ENCODE peak calls at places on chromosome 20, in ten cellular contexts. M is NCI-H1105; U is GDM1; L is AG04450; H is HS-5; R is activated naive CD4-positive, alpha-beta T cell treated with Interleukin-2 at 50 U/mL for 16 hours; Y is AG08396; A is B cell; P is activated naive CD8-positive, alpha-beta T cell treated with anti-CD3 and anti-CD28 coated beads for 36 hours; Q is NCI-H2029 treated with DMSO at 0.1 percent for 48 hours. K is an unnamed sample.

GRCh38 chr20:4064118-4064962 is 49.0 kb upstream of the RNF24 start:
- DNase-seq in U (peak; percentile 64), Y (peak; percentile 88), P (no peak), A (no peak), L (no peak), Q (peak; percentile 60), H (peak; percentile 85), M (peak; percentile 44), R (no peak), K (no peak)

GRCh38 chr20:38969708-38970107 is 7.6 kb downstream of the DHX35 start:
- DNase-seq in Y (no peak), U (no peak), P (no peak), A (no peak), M (no peak), H (no peak), Q (no peak), R (no peak), L (no peak), K (no peak)

GRCh38 chr20:58852559-58853271 is at the start of gene GNAS:
- DNase-seq in H (no peak), L (peak; percentile 11), Y (peak; percentile 84), R (peak; percentile 59), Q (no peak), M (no peak), A (no peak), U (no peak), P (peak; percentile 59), K (no peak)

GRCh38 chr20:13800728-13801134 is 15.9 kb downstream of the NDUFAF5 start:
- DNase-seq in L (peak; percentile 78), R (no peak), Y (peak; percentile 77), U (no peak), A (no peak), M (peak; percentile 97), P (no peak), H (peak; percentile 68), Q (peak; percentile 93), K (no peak)

GRCh38 chr20:43096471-43096870 is 93.2 kb downstream of the PTPRT start:
- DNase-seq in Y (no peak), L (no peak), A (no peak), R (no peak), P (no peak), M (no peak), Q (no peak), U (no peak), H (no peak), K (no peak)

GRCh38 chr20:35199696-35200095 is 26.8 kb upstream of the MMP24 start:
- DNase-seq in M (no peak), Q (no peak), R (no peak), A (no peak), Y (no peak), H (no peak), P (no peak), U (no peak), L (no peak), K (no peak)

GRCh38 chr20:2911200-2911599 is 37.9 kb downstream of the PTPRA start:
- DNase-seq in U (no peak), P (no peak), Y (no peak), L (no peak), A (no peak), H (no peak), M (no peak), Q (no peak), R (no peak), K (no peak)

GRCh38 chr20:34990661-34991214 is 35.1 kb downstream of the MYH7B start:
- DNase-seq in P (no peak), A (no peak), M (no peak), H (no peak), Y (no peak), U (no peak), L (no peak), Q (no peak), R (no peak), K (no peak)

GRCh38 chr20:53631909-53632662 is 38.4 kb upstream of the ZNF217 start:
- DNase-seq in P (no peak), M (no peak), H (no peak), R (no peak), A (no peak), Q (no peak), Y (no peak), U (no peak), L (no peak), K (no peak)

GRCh38 chr20:25308671-25309394 is 60.9 kb downstream of the PYGB start:
- DNase-seq in H (peak; percentile 29), L (no peak), U (no peak), P (no peak), A (no peak), Y (peak; percentile 48), R (no peak), Q (no peak), M (no peak), K (no peak)

GRCh38 chr20:41408986-41409385 is 42.4 kb upstream of the EMILIN3 start:
- DNase-seq in Q (no peak), P (no peak), H (no peak), A (no peak), U (peak; percentile 52), R (no peak), Y (no peak), M (peak; percentile 84), L (no peak), K (no peak)

GRCh38 chr20:44648579-44648978 is 2.9 kb downstream of the ADA start:
- DNase-seq in Y (no peak), H (no peak), U (no peak), A (no peak), L (no peak), M (no peak), R (no peak), P (no peak), Q (no peak), K (no peak)

GRCh38 chr20:48025061-48025515 is 239.8 kb upstream of the SULF2 start:
- DNase-seq in R (no peak), L (no peak), H (peak; percentile 76), A (no peak), P (no peak), U (no peak), Y (no peak), Q (no peak), M (no peak), K (no peak)

GRCh38 chr20:52269327-52269726 is 77.7 kb upstream of the ZFP64 start:
- DNase-seq in U (no peak), A (no peak), P (no peak), R (no peak), H (peak; percentile 100), L (no peak), M (no peak), Y (no peak), Q (no peak), K (no peak)

GRCh38 chr20:13355386-13355785 is 134.3 kb downstream of the ISM1 start:
- DNase-seq in M (no peak), Q (no peak), Y (no peak), U (no peak), R (no peak), A (no peak), P (no peak), H (no peak), L (no peak), K (no peak)

GRCh38 chr20:52242237-52243230 is 51.0 kb upstream of the ZFP64 start:
- DNase-seq in Y (peak; percentile 7), P (no peak), L (no peak), U (no peak), R (no peak), Q (peak; percentile 38), A (no peak), M (peak; percentile 31), H (peak; percentile 76), K (no peak)